ENCODE peak calls at places on chromosomes 12 and 14, in seven cellular contexts. One of them, this sample, is unnamed. For H3K4me1, the result is how much of the 10 kb centered on the place peaks cover.

GRCh38 chr12:102479099-102479887 is 1.1 kb downstream of the IGF1 start:
- DNase-seq in CD4-positive, alpha-beta memory T cell: no peak
- DNase-seq in Karpas-422: no peak
- DNase-seq in CD8-positive, alpha-beta memory T cell: no peak
- DNase-seq in PC-9: no peak
- DNase-seq in HAP-1: no peak
- DNase-seq in BE2C: no peak
- DNase-seq in this sample: no peak

GRCh38 chr14:104132981-104133380 is 5.4 kb upstream of the KIF26A start:
- DNase-seq in CD4-positive, alpha-beta memory T cell: no peak
- DNase-seq in Karpas-422: no peak
- DNase-seq in CD8-positive, alpha-beta memory T cell: no peak
- DNase-seq in PC-9: no peak
- DNase-seq in HAP-1: no peak
- DNase-seq in BE2C: peak
- DNase-seq in this sample: peak

GRCh38 chr12:70045036-70045435 is 198.2 kb upstream of the CNOT2 start:
- DNase-seq in CD4-positive, alpha-beta memory T cell: no peak
- DNase-seq in Karpas-422: no peak
- DNase-seq in CD8-positive, alpha-beta memory T cell: no peak
- DNase-seq in PC-9: no peak
- DNase-seq in HAP-1: no peak
- DNase-seq in BE2C: no peak
- DNase-seq in this sample: no peak

GRCh38 chr14:55505846-55506245 is 65.4 kb upstream of the TBPL2 start:
- DNase-seq in CD4-positive, alpha-beta memory T cell: no peak
- DNase-seq in Karpas-422: no peak
- DNase-seq in CD8-positive, alpha-beta memory T cell: no peak
- DNase-seq in PC-9: no peak
- DNase-seq in HAP-1: no peak
- DNase-seq in BE2C: no peak
- DNase-seq in this sample: no peak

GRCh38 chr12:63400746-63401145 is 249.7 kb upstream of the AVPR1A start:
- DNase-seq in CD4-positive, alpha-beta memory T cell: no peak
- DNase-seq in Karpas-422: no peak
- DNase-seq in CD8-positive, alpha-beta memory T cell: no peak
- DNase-seq in PC-9: peak
- DNase-seq in HAP-1: no peak
- DNase-seq in BE2C: peak
- DNase-seq in this sample: no peak

GRCh38 chr12:11607313-11608081 is 42.0 kb upstream of the ETV6 start:
- DNase-seq in CD4-positive, alpha-beta memory T cell: no peak
- DNase-seq in Karpas-422: no peak
- DNase-seq in CD8-positive, alpha-beta memory T cell: no peak
- DNase-seq in PC-9: peak
- DNase-seq in HAP-1: peak
- DNase-seq in BE2C: no peak
- DNase-seq in this sample: peak

GRCh38 chr12:107277850-107278249 is 184.5 kb upstream of the CRY1 start:
- DNase-seq in CD4-positive, alpha-beta memory T cell: no peak
- DNase-seq in Karpas-422: no peak
- DNase-seq in CD8-positive, alpha-beta memory T cell: no peak
- DNase-seq in PC-9: no peak
- DNase-seq in HAP-1: no peak
- DNase-seq in BE2C: no peak
- DNase-seq in this sample: no peak

GRCh38 chr12:98295681-98296080 is 219.7 kb upstream of the TMPO start:
- DNase-seq in CD4-positive, alpha-beta memory T cell: no peak
- DNase-seq in Karpas-422: no peak
- DNase-seq in CD8-positive, alpha-beta memory T cell: no peak
- DNase-seq in PC-9: no peak
- DNase-seq in HAP-1: no peak
- DNase-seq in BE2C: no peak
- DNase-seq in this sample: no peak

GRCh38 chr12:106133136-106134087 is 5.3 kb downstream of the NUAK1 start:
- DNase-seq in CD4-positive, alpha-beta memory T cell: no peak
- DNase-seq in Karpas-422: no peak
- DNase-seq in CD8-positive, alpha-beta memory T cell: no peak
- DNase-seq in PC-9: peak
- DNase-seq in HAP-1: no peak
- DNase-seq in BE2C: no peak
- DNase-seq in this sample: peak

GRCh38 chr12:45587877-45588530 is 141.5 kb upstream of the ARID2 start:
- DNase-seq in CD4-positive, alpha-beta memory T cell: no peak
- DNase-seq in Karpas-422: no peak
- DNase-seq in CD8-positive, alpha-beta memory T cell: no peak
- DNase-seq in PC-9: no peak
- DNase-seq in HAP-1: no peak
- DNase-seq in BE2C: no peak
- DNase-seq in this sample: no peak

GRCh38 chr12:6201199-6201608 is 1.0 kb downstream of the CD9 start:
- DNase-seq in CD4-positive, alpha-beta memory T cell: no peak
- DNase-seq in Karpas-422: no peak
- DNase-seq in CD8-positive, alpha-beta memory T cell: no peak
- DNase-seq in PC-9: peak
- DNase-seq in HAP-1: no peak
- DNase-seq in BE2C: peak
- DNase-seq in this sample: no peak
- H3K4me1 ChIP-seq in CD4-positive, alpha-beta memory T cell: under half
- H3K4me1 ChIP-seq in Karpas-422: under half
- H3K4me1 ChIP-seq in CD8-positive, alpha-beta memory T cell: under half
- H3K4me1 ChIP-seq in PC-9: half or more
- H3K4me1 ChIP-seq in HAP-1: under half
- H3K4me1 ChIP-seq in BE2C: under half
- H3K4me1 ChIP-seq in this sample: half or more

DNA sequence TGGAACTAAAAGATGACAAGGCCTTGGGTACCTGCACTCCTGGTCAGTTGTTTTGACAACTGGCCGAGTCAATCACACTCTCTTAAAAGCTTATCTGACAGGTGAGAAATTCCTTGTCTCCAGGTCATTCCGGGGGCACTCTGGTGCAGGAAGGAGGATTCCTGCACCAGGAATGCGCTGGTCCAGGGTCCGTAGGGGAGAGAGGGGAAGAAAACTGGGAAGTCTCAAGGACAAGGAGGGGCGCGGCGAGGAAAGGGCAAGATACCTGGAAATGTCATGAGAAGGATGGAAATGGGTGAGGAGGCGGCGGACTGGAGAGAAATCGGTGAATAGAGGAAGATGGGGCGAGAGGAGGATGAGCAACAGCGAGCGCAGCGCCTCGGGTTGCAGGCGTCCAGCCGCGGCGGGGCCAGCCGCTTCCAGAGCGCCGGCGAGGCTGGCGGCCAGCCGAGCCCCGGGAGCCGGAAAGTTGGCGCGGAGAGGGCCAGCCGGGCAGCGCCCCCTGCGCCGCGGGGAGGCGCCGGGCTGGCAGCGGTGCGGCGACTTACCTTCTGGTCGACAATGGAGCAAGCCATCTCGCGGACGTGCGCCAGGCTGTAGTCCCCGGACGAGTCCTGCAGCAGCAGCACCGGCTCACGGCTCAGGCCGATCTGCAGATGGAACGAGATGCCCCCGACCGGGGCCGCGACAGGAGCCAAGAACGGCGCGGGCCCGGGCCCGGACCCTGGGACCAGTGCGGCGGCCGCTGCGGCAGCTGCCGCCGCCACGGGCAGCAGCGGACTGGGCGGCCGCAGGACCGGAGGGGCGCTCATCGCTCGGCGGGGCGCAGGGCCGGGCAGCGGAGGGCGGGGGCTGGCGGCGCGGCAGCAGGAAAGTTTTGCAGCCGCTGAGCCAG is 699 bp downstream of the PRKD1 start:
- DNase-seq in CD4-positive, alpha-beta memory T cell: no peak
- DNase-seq in Karpas-422: no peak
- DNase-seq in CD8-positive, alpha-beta memory T cell: no peak
- DNase-seq in PC-9: no peak
- DNase-seq in HAP-1: peak
- DNase-seq in BE2C: peak
- DNase-seq in this sample: peak
- H3K4me3 ChIP-seq in CD4-positive, alpha-beta memory T cell: no peak
- H3K4me3 ChIP-seq in Karpas-422: no peak
- H3K4me3 ChIP-seq in CD8-positive, alpha-beta memory T cell: no peak
- H3K4me3 ChIP-seq in PC-9: peak
- H3K4me3 ChIP-seq in HAP-1: peak
- H3K4me3 ChIP-seq in BE2C: peak
- H3K4me3 ChIP-seq in this sample: peak

GRCh38 chr12:56684745-56685369 is 3.2 kb downstream of the PTGES3 start:
- DNase-seq in CD4-positive, alpha-beta memory T cell: no peak
- DNase-seq in Karpas-422: no peak
- DNase-seq in CD8-positive, alpha-beta memory T cell: no peak
- DNase-seq in PC-9: no peak
- DNase-seq in HAP-1: no peak
- DNase-seq in BE2C: no peak
- DNase-seq in this sample: no peak
- H3K4me1 ChIP-seq in CD4-positive, alpha-beta memory T cell: half or more
- H3K4me1 ChIP-seq in Karpas-422: under half
- H3K4me1 ChIP-seq in CD8-positive, alpha-beta memory T cell: half or more
- H3K4me1 ChIP-seq in PC-9: under half
- H3K4me1 ChIP-seq in HAP-1: under half
- H3K4me1 ChIP-seq in BE2C: under half
- H3K4me1 ChIP-seq in this sample: under half

DNA sequence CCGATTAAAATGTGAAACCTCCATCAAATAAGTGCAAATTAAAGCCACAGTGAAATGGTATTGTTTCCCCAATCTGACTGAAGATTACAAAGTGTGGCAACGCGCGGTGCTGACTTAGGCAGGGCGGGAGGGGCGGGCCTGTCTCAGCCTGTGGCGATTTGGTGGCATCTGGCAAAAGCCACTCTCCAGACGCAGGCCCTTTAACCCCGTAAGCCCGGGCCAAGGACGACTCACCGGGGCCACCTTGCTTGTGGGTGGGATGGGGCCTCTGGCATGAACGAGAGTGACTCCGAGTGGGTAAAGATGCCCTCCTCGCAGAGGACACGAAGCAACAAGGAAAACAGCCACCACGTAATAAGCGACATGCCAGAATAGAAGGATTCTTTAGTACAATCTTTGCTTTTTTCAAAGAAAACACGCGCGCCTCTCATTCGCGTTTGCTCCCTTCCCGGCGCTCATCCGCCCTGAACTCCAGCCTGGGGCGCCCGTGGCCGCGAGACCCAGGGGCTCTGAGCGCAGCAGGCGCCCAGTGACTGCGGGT is 809 bp downstream of the DEGS2 start:
- DNase-seq in CD4-positive, alpha-beta memory T cell: no peak
- DNase-seq in Karpas-422: no peak
- DNase-seq in CD8-positive, alpha-beta memory T cell: no peak
- DNase-seq in PC-9: no peak
- DNase-seq in HAP-1: no peak
- DNase-seq in BE2C: no peak
- DNase-seq in this sample: no peak
- H3K4me3 ChIP-seq in CD4-positive, alpha-beta memory T cell: peak
- H3K4me3 ChIP-seq in Karpas-422: no peak
- H3K4me3 ChIP-seq in CD8-positive, alpha-beta memory T cell: peak
- H3K4me3 ChIP-seq in PC-9: no peak
- H3K4me3 ChIP-seq in HAP-1: no peak
- H3K4me3 ChIP-seq in BE2C: peak
- H3K4me3 ChIP-seq in this sample: peak

DNA sequence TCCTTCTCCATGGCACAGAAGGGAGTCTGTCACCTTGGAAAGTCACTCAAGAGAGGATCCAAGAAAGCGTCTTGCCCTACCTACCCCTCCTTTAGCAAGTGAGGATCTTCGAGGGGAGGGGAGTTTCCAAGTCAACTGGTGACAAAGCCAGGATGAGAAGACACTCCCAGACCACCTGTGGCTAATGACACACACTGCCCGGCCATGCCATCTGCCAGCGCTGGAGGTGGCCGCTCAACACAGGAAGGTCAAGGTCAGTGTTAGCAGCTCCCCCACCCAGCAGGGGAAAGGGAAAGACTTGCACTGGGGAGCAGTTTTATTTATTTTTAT is 41.3 kb downstream of the ELK3 start:
- DNase-seq in CD4-positive, alpha-beta memory T cell: no peak
- DNase-seq in Karpas-422: no peak
- DNase-seq in CD8-positive, alpha-beta memory T cell: no peak
- DNase-seq in PC-9: no peak
- DNase-seq in HAP-1: no peak
- DNase-seq in BE2C: no peak
- DNase-seq in this sample: no peak
- H3K4me1 ChIP-seq in CD4-positive, alpha-beta memory T cell: half or more
- H3K4me1 ChIP-seq in Karpas-422: under half
- H3K4me1 ChIP-seq in CD8-positive, alpha-beta memory T cell: under half
- H3K4me1 ChIP-seq in PC-9: under half
- H3K4me1 ChIP-seq in HAP-1: under half
- H3K4me1 ChIP-seq in BE2C: under half
- H3K4me1 ChIP-seq in this sample: under half

GRCh38 chr12:116880817-116881324 is 370 bp downstream of the HRK start:
- DNase-seq in CD4-positive, alpha-beta memory T cell: no peak
- DNase-seq in Karpas-422: peak
- DNase-seq in CD8-positive, alpha-beta memory T cell: no peak
- DNase-seq in PC-9: peak
- DNase-seq in HAP-1: peak
- DNase-seq in BE2C: peak
- DNase-seq in this sample: peak

GRCh38 chr12:116882742-116883141 is 1.5 kb upstream of the HRK start:
- DNase-seq in CD4-positive, alpha-beta memory T cell: no peak
- DNase-seq in Karpas-422: peak
- DNase-seq in CD8-positive, alpha-beta memory T cell: no peak
- DNase-seq in PC-9: no peak
- DNase-seq in HAP-1: peak
- DNase-seq in BE2C: peak
- DNase-seq in this sample: no peak

GRCh38 chr12:116881867-116882507 is 746 bp upstream of the HRK start:
- DNase-seq in CD4-positive, alpha-beta memory T cell: no peak
- DNase-seq in Karpas-422: no peak
- DNase-seq in CD8-positive, alpha-beta memory T cell: no peak
- DNase-seq in PC-9: no peak
- DNase-seq in HAP-1: no peak
- DNase-seq in BE2C: no peak
- DNase-seq in this sample: no peak

GRCh38 chr12:116880213-116880816 is 926 bp downstream of the HRK start:
- DNase-seq in CD4-positive, alpha-beta memory T cell: no peak
- DNase-seq in Karpas-422: no peak
- DNase-seq in CD8-positive, alpha-beta memory T cell: no peak
- DNase-seq in PC-9: peak
- DNase-seq in HAP-1: no peak
- DNase-seq in BE2C: no peak
- DNase-seq in this sample: no peak

DNA sequence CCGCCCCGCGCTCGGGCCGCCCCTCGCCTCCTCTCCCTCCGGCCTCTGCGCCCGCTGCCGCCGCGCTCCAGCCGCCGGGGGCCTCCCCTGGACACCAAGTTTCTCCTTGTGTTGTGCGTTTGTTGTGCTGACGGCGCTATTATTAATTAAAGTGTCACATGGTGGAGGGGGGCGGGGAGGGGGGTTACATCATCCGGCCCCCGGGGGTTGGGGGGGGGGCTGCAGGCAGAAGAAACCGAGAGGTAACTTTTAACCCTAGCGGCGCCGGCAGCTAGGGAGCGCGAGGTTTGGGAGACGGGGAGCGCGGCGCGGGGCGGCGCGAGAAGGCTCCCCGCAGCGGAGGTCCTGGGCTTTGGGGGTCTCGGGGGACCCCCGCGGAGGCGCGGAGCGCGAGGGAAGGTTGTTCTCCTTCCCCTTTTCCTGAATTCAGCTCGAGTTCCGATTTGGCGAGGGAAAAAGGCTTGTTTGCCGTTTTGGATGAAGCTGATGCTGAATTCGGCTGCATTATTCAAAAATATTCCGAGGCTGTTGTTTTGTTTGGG is at the start of gene HRK:
- DNase-seq in CD4-positive, alpha-beta memory T cell: no peak
- DNase-seq in Karpas-422: no peak
- DNase-seq in CD8-positive, alpha-beta memory T cell: no peak
- DNase-seq in PC-9: peak
- DNase-seq in HAP-1: peak
- DNase-seq in BE2C: peak
- DNase-seq in this sample: no peak
- H3K4me3 ChIP-seq in CD4-positive, alpha-beta memory T cell: no peak
- H3K4me3 ChIP-seq in Karpas-422: peak
- H3K4me3 ChIP-seq in CD8-positive, alpha-beta memory T cell: no peak
- H3K4me3 ChIP-seq in PC-9: peak
- H3K4me3 ChIP-seq in HAP-1: peak
- H3K4me3 ChIP-seq in BE2C: peak
- H3K4me3 ChIP-seq in this sample: peak

GRCh38 chr12:47800582-47800981 is 19.1 kb downstream of the HDAC7 start:
- DNase-seq in CD4-positive, alpha-beta memory T cell: no peak
- DNase-seq in Karpas-422: no peak
- DNase-seq in CD8-positive, alpha-beta memory T cell: no peak
- DNase-seq in PC-9: no peak
- DNase-seq in HAP-1: no peak
- DNase-seq in BE2C: no peak
- DNase-seq in this sample: no peak
- H3K4me1 ChIP-seq in CD4-positive, alpha-beta memory T cell: half or more
- H3K4me1 ChIP-seq in Karpas-422: half or more
- H3K4me1 ChIP-seq in CD8-positive, alpha-beta memory T cell: half or more
- H3K4me1 ChIP-seq in PC-9: under half
- H3K4me1 ChIP-seq in HAP-1: under half
- H3K4me1 ChIP-seq in BE2C: under half
- H3K4me1 ChIP-seq in this sample: under half